ENCODE peak calls at places on chromosomes 16 and 17, in four cellular contexts. W is NCI-H1092, K is HS-27A, O is transverse colon. L is an unnamed sample.

GRCh38 chr17:55175788-55176425 is 88.9 kb upstream of the HLF start:
- DNase-seq in W (no peak), K (no peak), O (no peak), L (no peak)

GRCh38 chr16:1049113-1049975 is 23.2 kb upstream of the SSTR5 start:
- DNase-seq in W (no peak), K (no peak), O (no peak), L (no peak)

GRCh38 chr16:51682905-51683304 is 531.8 kb upstream of the SALL1 start:
- DNase-seq in W (no peak), K (no peak), O (no peak), L (no peak)

GRCh38 chr17:21283482-21284318 is 811 bp upstream of the MAP2K3 start:
- DNase-seq in W (no peak), K (no peak), O (peak; percentile 53), L (no peak)

GRCh38 chr17:58822148-58823050 is 66.7 kb downstream of the PPM1E start:
- DNase-seq in W (no peak), K (no peak), O (no peak), L (peak; percentile 72)

GRCh38 chr16:12458591-12459400 is 344.9 kb downstream of the CPPED1 start:
- DNase-seq in W (no peak), K (no peak), O (peak; percentile 16), L (no peak)

GRCh38 chr17:56481654-56482053 is 111.8 kb upstream of the NOG start:
- DNase-seq in W (no peak), K (no peak), O (no peak), L (no peak)

GRCh38 chr16:79047337-79047736 is 553.2 kb downstream of the MAF start:
- DNase-seq in W (no peak), K (no peak), O (no peak), L (peak; percentile 7)

GRCh38 chr17:71071837-71072236 is 902.5 kb downstream of the KCNJ2 start:
- DNase-seq in W (no peak), K (peak; percentile 58), O (no peak), L (no peak)

GRCh38 chr17:64984776-64985521 is 65.7 kb upstream of the LRRC37A3 start:
- DNase-seq in W (no peak), K (no peak), O (peak; percentile 29), L (no peak)

GRCh38 chr17:58284613-58285421 is 4.1 kb upstream of the MPO start:
- DNase-seq in W (no peak), K (no peak), O (no peak), L (no peak)

GRCh38 chr16:11636172-11636721 is 32.0 kb upstream of the SNN start:
- DNase-seq in W (peak; percentile 10), K (no peak), O (peak; percentile 57), L (peak; percentile 78)

GRCh38 chr17:28526381-28526780 is 20.2 kb downstream of the FOXN1 start:
- DNase-seq in W (no peak), K (no peak), O (no peak), L (no peak)

GRCh38 chr17:66461343-66461995 is 159.1 kb downstream of the PRKCA start:
- DNase-seq in W (no peak), K (no peak), O (no peak), L (no peak)

GRCh38 chr16:4298761-4299522 is 16.9 kb upstream of the GLIS2 start:
- DNase-seq in W (no peak), K (peak; percentile 89), O (peak; percentile 88), L (no peak)

GRCh38 chr17:51764387-51764971 is 394.0 kb downstream of the CA10 start:
- DNase-seq in W (peak; percentile 81), K (no peak), O (peak; percentile 50), L (peak; percentile 82)

GRCh38 chr16:89636663-89637062 is 20.8 kb downstream of the CHMP1A start:
- DNase-seq in W (no peak), K (no peak), O (no peak), L (no peak)

GRCh38 chr16:56207421-56207820 is 16.1 kb downstream of the GNAO1 start:
- DNase-seq in W (no peak), K (no peak), O (no peak), L (no peak)

GRCh38 chr17:31834448-31834847 is 24.6 kb downstream of the COPRS start:
- DNase-seq in W (no peak), K (no peak), O (no peak), L (no peak)

GRCh38 chr16:82363026-82363816 is 193.2 kb upstream of the MPHOSPH6 start:
- DNase-seq in W (no peak), K (no peak), O (no peak), L (no peak)

GRCh38 chr17:50344712-50345380 is 1.1 kb upstream of the XYLT2 start:
- DNase-seq in W (no peak), K (no peak), O (no peak), L (peak; percentile 54)

GRCh38 chr17:5832886-5833285 is 237.3 kb upstream of the WSCD1 start:
- DNase-seq in W (no peak), K (no peak), O (no peak), L (peak; percentile 33)

GRCh38 chr17:34859652-34860051 is 101.6 kb downstream of the CCT6B start:
- DNase-seq in W (no peak), K (no peak), O (no peak), L (no peak)

GRCh38 chr17:57551321-57552079 is 193.6 kb downstream of the CCDC182 start:
- DNase-seq in W (no peak), K (no peak), O (peak; percentile 82), L (no peak)

GRCh38 chr16:31493506-31494125 is 10.7 kb downstream of the SLC5A2 start:
- DNase-seq in W (no peak), K (no peak), O (no peak), L (no peak)

GRCh38 chr17:29581583-29582253 is 7.7 kb downstream of the GIT1 start:
- DNase-seq in W (no peak), K (no peak), O (no peak), L (no peak)

GRCh38 chr16:81632392-81633146 is 146.5 kb upstream of the PLCG2 start:
- DNase-seq in W (no peak), K (peak; percentile 41), O (peak; percentile 41), L (no peak)

GRCh38 chr17:76353004-76353598 is 615 bp downstream of the PRPSAP1 start:
- DNase-seq in W (no peak), K (no peak), O (peak; percentile 47), L (peak; percentile 52)

GRCh38 chr17:45020354-45021138 is 30.9 kb downstream of the DCAKD start:
- DNase-seq in W (no peak), K (no peak), O (peak; percentile 34), L (no peak)

GRCh38 chr17:75630071-75630917 is 2.9 kb upstream of the SMIM5 start:
- DNase-seq in W (no peak), K (no peak), O (no peak), L (no peak)

GRCh38 chr16:50735629-50736122 is 6.2 kb upstream of the CYLD start:
- DNase-seq in W (no peak), K (no peak), O (no peak), L (no peak)

GRCh38 chr16:3065742-3066439 is 451 bp downstream of the IL32 start:
- DNase-seq in W (no peak), K (no peak), O (no peak), L (no peak)

GRCh38 chr17:62178579-62178978 is 113.5 kb upstream of the MED13 start:
- DNase-seq in W (no peak), K (no peak), O (no peak), L (no peak)

GRCh38 chr16:78925071-78925714 is 675.3 kb downstream of the MAF start:
- DNase-seq in W (no peak), K (no peak), O (peak; percentile 41), L (no peak)